ENCODE peak calls at places on chromosomes 6 and 20, in five cellular contexts. E is left ventricle myocardium inferior, I is nephron progenitor cell, M is Peyer's patch, A is B cell. C is an unnamed sample.

GRCh38 chr6:148520109-148520841 is 177.6 kb downstream of the SASH1 start:
- DNase-seq in E (no peak), I (no peak), M (no peak), A (peak), C (no peak)

GRCh38 chr6:168377856-168378832 is 58.6 kb upstream of the DACT2 start:
- DNase-seq in E (no peak), I (no peak), M (no peak), A (no peak), C (no peak)

GRCh38 chr6:72553531-72554202 is 68.2 kb upstream of the KCNQ5 start:
- DNase-seq in E (no peak), I (no peak), M (no peak), A (no peak), C (no peak)

GRCh38 chr6:12034349-12034748 is 22.2 kb downstream of the HIVEP1 start:
- DNase-seq in E (no peak), I (no peak), M (no peak), A (no peak), C (no peak)

GRCh38 chr6:27141013-27141412 is 106.5 kb upstream of the PRSS16 start:
- DNase-seq in E (no peak), I (no peak), M (no peak), A (no peak), C (no peak)

GRCh38 chr6:1463751-1464397 is 74.5 kb downstream of the FOXF2 start:
- DNase-seq in E (no peak), I (no peak), M (no peak), A (no peak), C (no peak)

GRCh38 chr20:44142416-44142815 is 44.6 kb downstream of the JPH2 start:
- DNase-seq in E (no peak), I (peak), M (no peak), A (no peak), C (no peak)

GRCh38 chr6:79240509-79240908 is 6.0 kb upstream of the HMGN3 start:
- DNase-seq in E (no peak), I (no peak), M (no peak), A (no peak), C (no peak)

GRCh38 chr20:15345287-15345686 is 1007.9 kb upstream of the FLRT3 start:
- DNase-seq in E (no peak), I (no peak), M (no peak), A (no peak), C (no peak)
- TF ChIP-seq CTCF in E (no peak), I (no peak), M (no peak), A (no peak), C (no peak)

DNA sequence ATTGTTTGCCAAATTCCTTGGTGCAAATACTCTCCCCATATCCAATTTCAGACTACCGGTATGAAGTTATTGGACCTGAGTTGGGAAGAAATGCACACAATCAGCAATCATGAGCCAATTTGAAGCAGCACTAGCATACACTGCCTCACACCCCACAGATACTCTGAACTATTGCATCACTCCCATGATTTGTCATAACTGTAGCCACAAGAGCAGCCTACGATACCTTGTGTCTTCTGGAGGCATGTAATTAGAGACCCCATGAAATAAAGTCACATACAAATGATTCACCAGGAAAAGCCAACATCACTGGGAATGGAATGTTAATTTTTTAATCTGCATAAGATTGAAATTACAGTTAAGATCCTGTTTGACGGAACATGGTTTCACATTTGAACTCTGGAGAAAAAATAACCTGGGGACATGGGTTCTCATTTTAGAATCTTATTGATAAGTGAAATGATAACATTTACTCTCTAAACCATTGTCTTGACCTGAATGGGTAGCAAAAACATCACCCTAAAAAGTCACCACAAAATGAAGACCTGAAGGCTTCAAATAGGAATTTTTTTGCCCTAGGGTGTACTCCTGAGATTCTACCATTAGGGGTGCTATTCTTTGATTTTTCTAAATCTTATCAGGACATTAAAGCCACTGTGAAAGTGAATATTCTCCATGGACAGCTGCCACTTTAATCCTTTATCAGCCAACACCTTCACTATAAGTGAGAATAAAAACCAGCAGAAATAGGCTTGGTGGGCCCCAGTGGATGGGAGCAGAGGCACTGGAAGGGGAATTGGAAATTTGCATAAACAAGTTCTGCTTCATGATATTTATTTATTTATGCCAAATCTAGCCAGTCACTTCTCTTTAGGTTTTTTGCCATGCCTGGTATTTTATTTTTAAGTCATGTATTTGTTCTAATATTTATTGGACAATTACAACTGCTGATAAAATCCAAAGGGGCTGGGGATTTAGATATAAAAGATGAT is 34.5 kb upstream of the HBS1L start:
- DNase-seq in E (no peak), I (no peak), M (no peak), A (no peak), C (no peak)
- TF ChIP-seq CTCF in E (no peak), I (peak), M (peak), A (peak), C (peak)

DNA sequence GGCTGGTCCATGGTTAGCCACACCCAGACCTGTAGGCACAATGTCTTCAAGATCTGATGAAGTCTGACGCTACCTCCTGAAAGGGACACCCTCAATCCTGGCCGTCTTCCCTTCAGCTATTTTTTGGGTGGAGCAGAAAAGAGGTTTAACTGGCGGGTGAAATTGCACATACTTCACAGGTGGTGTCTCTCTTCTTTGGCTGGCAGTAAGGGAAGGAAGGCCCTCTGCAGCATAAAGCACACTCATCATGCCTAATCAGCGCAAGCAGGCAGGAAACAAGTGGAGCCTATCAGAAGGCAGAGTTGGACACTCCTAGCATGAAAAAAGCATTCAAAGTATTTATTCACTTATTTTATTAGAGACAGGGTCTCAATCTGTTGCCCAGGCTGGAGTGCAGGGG is 32.9 kb downstream of the PNLDC1 start:
- DNase-seq in E (no peak), I (no peak), M (no peak), A (no peak), C (no peak)
- TF ChIP-seq CTCF in E (no peak), I (no peak), M (no peak), A (no peak), C (no peak)

DNA sequence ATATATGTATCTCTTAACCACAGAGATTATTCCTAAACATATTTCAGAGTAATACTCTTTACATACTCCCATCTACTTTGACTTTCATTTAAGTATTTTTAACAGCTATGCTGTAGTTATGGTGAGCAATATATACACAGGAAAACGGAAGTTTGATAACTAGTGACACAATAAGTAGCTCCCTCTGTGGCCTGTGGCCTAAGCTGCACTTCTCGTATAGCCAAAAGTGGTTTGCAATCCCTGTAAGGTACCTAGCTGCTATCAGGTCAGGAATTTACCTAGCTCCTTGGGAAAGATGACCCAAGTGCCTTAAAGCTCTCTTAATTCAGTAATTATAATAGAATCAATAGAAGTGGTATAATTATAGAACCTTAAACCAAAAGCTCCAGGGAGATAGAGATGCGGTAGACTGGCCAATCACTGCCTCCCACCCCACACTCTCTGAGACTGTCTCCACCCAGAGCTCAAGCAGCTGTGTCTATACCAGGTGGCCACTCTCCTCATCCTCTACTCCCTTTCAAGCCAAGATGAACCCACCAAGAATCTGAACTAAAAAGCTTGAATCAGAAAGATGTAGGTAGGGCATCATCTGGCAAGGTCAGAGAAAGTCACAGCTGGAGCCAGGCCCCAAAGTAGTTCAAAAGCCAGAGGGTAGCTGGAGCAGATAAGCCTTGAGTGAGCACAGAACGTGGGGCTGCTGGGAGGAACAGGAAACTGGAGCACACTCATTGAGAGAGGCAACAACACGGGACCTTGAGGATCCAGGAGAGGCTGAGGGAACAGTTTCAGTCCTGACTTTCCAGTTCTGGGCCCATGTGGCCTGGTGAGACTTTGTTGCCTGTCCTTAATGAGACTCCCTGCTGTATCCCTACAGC is 84.9 kb upstream of the ASF1A start:
- DNase-seq in E (no peak), I (no peak), M (no peak), A (no peak), C (no peak)
- TF ChIP-seq CTCF in E (no peak), I (no peak), M (no peak), A (peak), C (no peak)

DNA sequence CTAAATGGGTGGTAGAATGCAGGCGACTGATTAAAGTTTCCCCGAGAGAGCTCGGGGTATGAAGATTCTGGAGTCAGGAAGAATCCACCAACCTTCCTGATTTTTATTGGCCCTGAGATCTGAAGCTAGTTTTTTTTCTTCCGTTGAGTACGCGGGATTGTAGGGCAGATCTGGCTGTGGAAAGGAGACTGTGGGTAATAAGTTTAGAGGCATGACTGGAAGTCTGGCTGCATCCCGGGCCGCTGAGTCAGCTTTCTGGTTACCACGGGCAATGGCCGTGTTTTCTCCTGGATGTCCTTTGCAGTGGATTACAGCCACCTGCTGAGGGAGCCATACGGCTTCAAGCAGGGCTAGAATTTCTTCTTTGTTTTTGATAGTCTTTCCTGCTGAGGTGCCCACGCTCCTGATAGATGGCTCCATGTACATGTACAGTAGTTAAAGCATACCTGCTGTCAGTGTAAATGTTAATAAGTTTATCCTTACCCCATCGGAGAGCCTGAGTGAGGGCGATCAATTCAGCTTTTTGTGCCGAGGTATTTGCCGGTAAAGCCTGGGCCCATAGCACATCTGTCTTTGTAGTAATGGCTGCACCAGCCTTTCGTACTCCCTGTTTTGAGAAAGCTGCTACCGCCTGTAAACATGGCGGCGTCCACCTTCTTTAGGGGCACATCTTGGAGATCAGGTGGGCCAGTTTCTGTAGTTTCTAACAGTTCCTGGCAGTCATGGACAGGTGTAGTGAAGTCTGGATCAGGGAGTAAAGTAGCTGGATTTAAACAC is 154.0 kb downstream of the TRIM27 start:
- DNase-seq in E (no peak), I (peak), M (no peak), A (no peak), C (no peak)
- TF ChIP-seq CTCF in E (no peak), I (no peak), M (no peak), A (no peak), C (peak)

C was measured in type B pancreatic cell.